ENCODE peak calls at places on chromosome 18, in four cellular contexts. U is NCI-H1436; Q is stimulated activated naive CD8-positive, alpha-beta T cell treated with anti-CD3 and anti-CD28 coated beads, Interleukin-15, Interleukin-2, amounts not matched to agents 100 U/mL and 50 U/mL, for 24 hours; T is CD8-positive, alpha-beta T cell. N is an unnamed sample.

GRCh38 chr18:48173557-48173956 is 235.6 kb downstream of the ZBTB7C start:
- DNase-seq in U (no peak), Q (no peak), T (no peak), N (no peak)

GRCh38 chr18:67199993-67200617 is 316.4 kb downstream of the DSEL start:
- DNase-seq in U (peak; percentile 61), Q (no peak), T (no peak), N (no peak)

GRCh38 chr18:31877900-31878299 is 65.0 kb downstream of the TRAPPC8 start:
- DNase-seq in U (no peak), Q (no peak), T (no peak), N (no peak)

GRCh38 chr18:9851511-9851910 is 34.3 kb upstream of the TXNDC2 start:
- DNase-seq in U (no peak), Q (no peak), T (no peak), N (no peak)

GRCh38 chr18:77102246-77103040 is 30.1 kb downstream of the MBP start:
- DNase-seq in U (no peak), Q (peak; percentile 4), T (no peak), N (peak; percentile 83)

GRCh38 chr18:37533647-37534565 is 31.7 kb downstream of the CELF4 start:
- DNase-seq in U (no peak), Q (no peak), T (no peak), N (no peak)

GRCh38 chr18:77407733-77408132 is 158.1 kb downstream of the GALR1 start:
- DNase-seq in U (no peak), Q (no peak), T (no peak), N (no peak)

GRCh38 chr18:4125246-4125938 is 329.7 kb downstream of the DLGAP1 start:
- DNase-seq in U (no peak), Q (no peak), T (no peak), N (no peak)

GRCh38 chr18:62457830-62458229 is 65.0 kb upstream of the ZCCHC2 start:
- DNase-seq in U (no peak), Q (no peak), T (no peak), N (no peak)

GRCh38 chr18:49250819-49251388 is 209.5 kb downstream of the DYM start:
- DNase-seq in U (peak; percentile 17), Q (no peak), T (no peak), N (no peak)

GRCh38 chr18:8140841-8141501 is 468.3 kb upstream of the RAB12 start:
- DNase-seq in U (no peak), Q (no peak), T (no peak), N (no peak)

GRCh38 chr18:76445275-76445674 is 49.8 kb downstream of the ZNF516 start:
- DNase-seq in U (no peak), Q (no peak), T (no peak), N (no peak)

GRCh38 chr18:23635283-23636040 is 27.2 kb downstream of the ANKRD29 start:
- DNase-seq in U (no peak), Q (no peak), T (no peak), N (no peak)

GRCh38 chr18:67665266-67665665 is 148.7 kb upstream of the DSEL start:
- DNase-seq in U (no peak), Q (no peak), T (no peak), N (no peak)

GRCh38 chr18:22170421-22171262 is 1.3 kb downstream of the GATA6 start:
- DNase-seq in U (no peak), Q (peak; percentile 29), T (peak; percentile 26), N (peak; percentile 27)

GRCh38 chr18:52722904-52723303 is 382.9 kb downstream of the DCC start:
- DNase-seq in U (no peak), Q (no peak), T (no peak), N (no peak)

GRCh38 chr18:959854-960253 is 55.2 kb downstream of the ADCYAP1 start:
- DNase-seq in U (no peak), Q (no peak), T (no peak), N (no peak)

GRCh38 chr18:43125471-43125870 is 10.0 kb upstream of the RIT2 start:
- DNase-seq in U (no peak), Q (no peak), T (no peak), N (no peak)

GRCh38 chr18:499351-500229 is 911 bp downstream of the COLEC12 start:
- DNase-seq in U (no peak), Q (peak; percentile 6), T (no peak), N (no peak)

GRCh38 chr18:10300739-10301138 is 153.7 kb upstream of the APCDD1 start:
- DNase-seq in U (no peak), Q (no peak), T (no peak), N (no peak)

GRCh38 chr18:32160547-32160946 is 29.3 kb upstream of the MEP1B start:
- DNase-seq in U (no peak), Q (no peak), T (no peak), N (no peak)

GRCh38 chr18:41982942-41983660 is 28.1 kb downstream of the PIK3C3 start:
- DNase-seq in U (no peak), Q (no peak), T (no peak), N (no peak)

GRCh38 chr18:59123588-59124369 is 15.9 kb upstream of the SEC11C start:
- DNase-seq in U (peak; percentile 14), Q (no peak), T (no peak), N (no peak)

GRCh38 chr18:63152791-63153190 is 166.8 kb downstream of the BCL2 start:
- DNase-seq in U (no peak), Q (peak; percentile 44), T (no peak), N (no peak)

GRCh38 chr18:54100920-54101319 is 123.5 kb downstream of the MBD2 start:
- DNase-seq in U (no peak), Q (no peak), T (no peak), N (no peak)

GRCh38 chr18:77101410-77102245 is 31.0 kb downstream of the MBP start:
- DNase-seq in U (no peak), Q (peak; percentile 79), T (peak; percentile 44), N (peak; percentile 64)

GRCh38 chr18:34978953-34979608 is 62.1 kb upstream of the MAPRE2 start:
- DNase-seq in U (peak; percentile 44), Q (peak; percentile 76), T (peak; percentile 70), N (peak; percentile 46)

GRCh38 chr18:23270999-23271680 is 135.9 kb downstream of the CABLES1 start:
- DNase-seq in U (no peak), Q (no peak), T (no peak), N (no peak)

GRCh38 chr18:11004294-11004693 is 145.1 kb downstream of the PIEZO2 start:
- DNase-seq in U (no peak), Q (no peak), T (no peak), N (no peak)

GRCh38 chr18:46329736-46330246 is 225.6 kb downstream of the HAUS1 start:
- DNase-seq in U (no peak), Q (no peak), T (no peak), N (no peak)

GRCh38 chr18:45110577-45111506 is 430.2 kb downstream of the SETBP1 start:
- DNase-seq in U (no peak), Q (no peak), T (no peak), N (no peak)

GRCh38 chr18:40864846-40865245 is 1090.2 kb upstream of the PIK3C3 start:
- DNase-seq in U (no peak), Q (no peak), T (no peak), N (no peak)

GRCh38 chr18:59655661-59656060 is 41.6 kb downstream of the CCBE1 start:
- DNase-seq in U (no peak), Q (no peak), T (no peak), N (no peak)

GRCh38 chr18:24190590-24190989 is 51.7 kb downstream of the CABYR start:
- DNase-seq in U (no peak), Q (no peak), T (no peak), N (no peak)

GRCh38 chr18:26768388-26768787 is 97.1 kb downstream of the AQP4 start:
- DNase-seq in U (no peak), Q (no peak), T (no peak), N (no peak)

N was measured in immature natural killer cell.